ENCODE peak calls at places on chromosome 13, in five cellular contexts. V, R, B, L and S are unnamed samples.

GRCh38 chr13:42990991-42991891 is 800 bp downstream of the EPSTI1 start:
- DNase-seq in V (no peak), R (peak; percentile 11), B (no peak), L (no peak), S (no peak)

GRCh38 chr13:113297370-113297871 is 382 bp downstream of the LAMP1 start:
- DNase-seq in V (no peak), R (peak; percentile 37), B (no peak), L (no peak), S (no peak)

GRCh38 chr13:72104656-72105180 is 237.7 kb upstream of the DACH1 start:
- DNase-seq in V (no peak), R (no peak), B (no peak), L (no peak), S (no peak)

GRCh38 chr13:43908156-43909126 is 28.7 kb downstream of the LACC1 start:
- DNase-seq in V (peak; percentile 8), R (peak; percentile 71), B (no peak), L (no peak), S (no peak)

GRCh38 chr13:65473199-65473598 is 1756.9 kb downstream of the PCDH9 start:
- DNase-seq in V (no peak), R (no peak), B (no peak), L (no peak), S (no peak)

GRCh38 chr13:74135306-74136088 is 1.3 kb upstream of the KLF12 start:
- DNase-seq in V (peak; percentile 44), R (peak; percentile 78), B (peak; percentile 78), L (peak; percentile 85), S (no peak)

GRCh38 chr13:27921961-27922910 is 2.4 kb downstream of the PDX1 start:
- DNase-seq in V (no peak), R (no peak), B (no peak), L (no peak), S (no peak)

GRCh38 chr13:73849292-73849691 is 284.9 kb downstream of the KLF12 start:
- DNase-seq in V (no peak), R (peak; percentile 50), B (no peak), L (no peak), S (no peak)

GRCh38 chr13:33322965-33323668 is 37.6 kb upstream of the STARD13 start:
- DNase-seq in V (no peak), R (no peak), B (no peak), L (no peak), S (no peak)

GRCh38 chr13:51861728-51862300 is at the start of gene CCDC70:
- DNase-seq in V (no peak), R (no peak), B (no peak), L (no peak), S (no peak)

GRCh38 chr13:110126391-110126961 is 180.5 kb downstream of the COL4A1 start:
- DNase-seq in V (no peak), R (no peak), B (no peak), L (no peak), S (no peak)

GRCh38 chr13:101267656-101268055 is 148.7 kb downstream of the NALCN start:
- DNase-seq in V (no peak), R (no peak), B (no peak), L (no peak), S (no peak)

GRCh38 chr13:43905435-43906031 is 25.8 kb downstream of the LACC1 start:
- DNase-seq in V (peak; percentile 23), R (peak; percentile 67), B (peak; percentile 42), L (no peak), S (no peak)

GRCh38 chr13:28573595-28574373 is 78.9 kb upstream of the FLT1 start:
- DNase-seq in V (no peak), R (no peak), B (no peak), L (no peak), S (no peak)

GRCh38 chr13:87754097-87754496 is 82.9 kb downstream of the SLITRK5 start:
- DNase-seq in V (no peak), R (no peak), B (no peak), L (no peak), S (no peak)